ENCODE peak calls at places on chromosomes 2 and 18, in nine cellular contexts. X is NCI-H1092 treated with DMSO at 0.1 percent for 48 hours; N is activated T-helper 1 cell treated with Interleukin-2 at 50 U/mL for 16 hours; E is activated CD4-positive, CD25-positive, alpha-beta regulatory T cell treated with anti-CD3 and anti-CD28 coated beads, Interleukin-2, amount 50 U/mL, for 72 hours; G is epithelial cell of proximal tubule; W is NCI-H1105 treated with DMSO at 0.1 percent for 48 hours; L is AG08396; S is activated gamma-delta T cell treated with Interleukin-2 at 50 U/mL for 16 hours; B is EL. R is an unnamed sample.

GRCh38 chr2:9165625-9166024 is 41.0 kb upstream of the ASAP2 start:
- DNase-seq in X (no peak), N (no peak), E (no peak), G (no peak), W (no peak), L (no peak), S (no peak), B (peak), R (no peak)

GRCh38 chr2:14756122-14756541 is 123.6 kb downstream of the LRATD1 start:
- DNase-seq in X (no peak), N (no peak), E (no peak), G (no peak), W (no peak), L (peak), S (no peak), B (peak), R (no peak)

GRCh38 chr2:46349115-46349547 is 51.9 kb downstream of the EPAS1 start:
- DNase-seq in X (no peak), N (no peak), E (no peak), G (no peak), W (no peak), L (no peak), S (no peak), B (no peak), R (no peak)

GRCh38 chr2:74744731-74745505 is 89.0 kb upstream of the HK2 start:
- DNase-seq in X (no peak), N (no peak), E (no peak), G (no peak), W (no peak), L (no peak), S (no peak), B (no peak), R (no peak)

GRCh38 chr2:101302016-101302415 is 6.5 kb downstream of the RNF149 start:
- DNase-seq in X (no peak), N (no peak), E (no peak), G (no peak), W (no peak), L (no peak), S (no peak), B (no peak), R (no peak)

GRCh38 chr2:24866946-24867345 is 53.1 kb downstream of the ADCY3 start:
- DNase-seq in X (no peak), N (no peak), E (no peak), G (no peak), W (no peak), L (no peak), S (no peak), B (no peak), R (no peak)

GRCh38 chr2:128617661-128618060 is 299.0 kb upstream of the HS6ST1 start:
- DNase-seq in X (no peak), N (no peak), E (no peak), G (no peak), W (no peak), L (no peak), S (no peak), B (no peak), R (no peak)

GRCh38 chr2:205883965-205884364 is 201.7 kb downstream of the NRP2 start:
- DNase-seq in X (peak), N (no peak), E (no peak), G (no peak), W (no peak), L (no peak), S (no peak), B (no peak), R (no peak)

GRCh38 chr2:240452471-240453256 is 17.2 kb downstream of the GPC1 start:
- DNase-seq in X (peak), N (no peak), E (no peak), G (no peak), W (peak), L (peak), S (no peak), B (peak), R (no peak)

GRCh38 chr2:190792956-190793888 is 87.4 kb upstream of the GLS start:
- DNase-seq in X (no peak), N (no peak), E (no peak), G (peak), W (no peak), L (no peak), S (no peak), B (no peak), R (no peak)

GRCh38 chr2:221774136-221774535 is 202.0 kb upstream of the EPHA4 start:
- DNase-seq in X (no peak), N (no peak), E (no peak), G (no peak), W (no peak), L (no peak), S (no peak), B (no peak), R (no peak)

GRCh38 chr2:120312861-120313694 is 32.9 kb upstream of the INHBB start:
- DNase-seq in X (peak), N (peak), E (peak), G (peak), W (peak), L (peak), S (peak), B (peak), R (peak)

GRCh38 chr18:42157878-42158277 is 202.8 kb downstream of the PIK3C3 start:
- DNase-seq in X (no peak), N (no peak), E (no peak), G (no peak), W (no peak), L (no peak), S (no peak), B (no peak), R (no peak)

GRCh38 chr2:30780776-30781330 is 26.4 kb downstream of the CAPN13 start:
- DNase-seq in X (no peak), N (no peak), E (no peak), G (no peak), W (no peak), L (no peak), S (no peak), B (no peak), R (no peak)

GRCh38 chr2:67666386-67667053 is 269.4 kb downstream of the ETAA1 start:
- DNase-seq in X (no peak), N (no peak), E (no peak), G (no peak), W (no peak), L (no peak), S (no peak), B (no peak), R (no peak)

GRCh38 chr2:12282780-12283695 is 433.7 kb upstream of the TRIB2 start:
- DNase-seq in X (no peak), N (no peak), E (no peak), G (no peak), W (no peak), L (no peak), S (no peak), B (no peak), R (no peak)

GRCh38 chr2:40434638-40435296 is 17.1 kb downstream of the SLC8A1 start:
- DNase-seq in X (no peak), N (no peak), E (no peak), G (peak), W (no peak), L (peak), S (no peak), B (peak), R (no peak)

GRCh38 chr2:137228566-137228965 is 463.2 kb downstream of the THSD7B start:
- DNase-seq in X (no peak), N (no peak), E (no peak), G (no peak), W (no peak), L (no peak), S (no peak), B (peak), R (no peak)

GRCh38 chr2:176126929-176127768 is 2.4 kb upstream of the HOXD8 start:
- DNase-seq in X (no peak), N (peak), E (peak), G (no peak), W (no peak), L (peak), S (peak), B (peak), R (peak)

GRCh38 chr2:98487806-98488189 is 43.1 kb downstream of the INPP4A start:
- DNase-seq in X (no peak), N (no peak), E (peak), G (no peak), W (peak), L (no peak), S (peak), B (peak), R (peak)

GRCh38 chr2:30768708-30769580 is 38.3 kb downstream of the CAPN13 start:
- DNase-seq in X (no peak), N (no peak), E (peak), G (no peak), W (no peak), L (no peak), S (no peak), B (no peak), R (no peak)

GRCh38 chr2:171550613-171551012 is 28.3 kb downstream of the CYBRD1 start:
- DNase-seq in X (no peak), N (no peak), E (no peak), G (no peak), W (no peak), L (no peak), S (no peak), B (peak), R (no peak)

GRCh38 chr2:42999856-43000241 is 207.5 kb upstream of the HAAO start:
- DNase-seq in X (no peak), N (no peak), E (peak), G (no peak), W (no peak), L (no peak), S (no peak), B (no peak), R (no peak)

GRCh38 chr2:106117882-106118684 is 76.0 kb downstream of the UXS1 start:
- DNase-seq in X (no peak), N (no peak), E (no peak), G (no peak), W (no peak), L (no peak), S (no peak), B (no peak), R (no peak)

GRCh38 chr2:84906108-84906899 is 848 bp downstream of the TMSB10 start:
- DNase-seq in X (no peak), N (no peak), E (peak), G (no peak), W (peak), L (no peak), S (peak), B (no peak), R (peak)

GRCh38 chr18:10142496-10143160 is 228.8 kb downstream of the VAPA start:
- DNase-seq in X (no peak), N (no peak), E (no peak), G (no peak), W (no peak), L (peak), S (no peak), B (peak), R (no peak)

GRCh38 chr2:120418174-120418787 is 72.3 kb downstream of the INHBB start:
- DNase-seq in X (no peak), N (no peak), E (no peak), G (no peak), W (no peak), L (no peak), S (no peak), B (no peak), R (peak)

GRCh38 chr2:28729698-28730097 is 21.9 kb upstream of the PPP1CB start:
- DNase-seq in X (no peak), N (no peak), E (no peak), G (no peak), W (no peak), L (no peak), S (no peak), B (peak), R (no peak)

GRCh38 chr2:241150660-241151530 is 628 bp downstream of the PPP1R7 start:
- DNase-seq in X (no peak), N (no peak), E (no peak), G (no peak), W (no peak), L (no peak), S (no peak), B (peak), R (no peak)

GRCh38 chr2:220789961-220790360 is 782.1 kb downstream of the EPHA4 start:
- DNase-seq in X (no peak), N (no peak), E (no peak), G (no peak), W (no peak), L (no peak), S (no peak), B (peak), R (no peak)

GRCh38 chr2:126902859-126903258 is 4.2 kb downstream of the TEX51 start:
- DNase-seq in X (no peak), N (no peak), E (no peak), G (no peak), W (no peak), L (no peak), S (no peak), B (no peak), R (no peak)

GRCh38 chr2:65487404-65487803 is 55.0 kb upstream of the SPRED2 start:
- DNase-seq in X (no peak), N (no peak), E (no peak), G (no peak), W (no peak), L (no peak), S (no peak), B (no peak), R (no peak)